ENCODE peak calls at places on chromosomes 13 and 19, in six cellular contexts. O is neural progenitor cell; A is GM23338; U is CD8-positive, alpha-beta T cell; I is lower lobe of right lung; Q is thoracic aorta. N is an unnamed sample. For H3K4me1, the result is how much of the 10 kb centered on the place peaks cover.

GRCh38 chr19:53868091-53868891 is 608 bp downstream of the MYADM start:
- DNase-seq in O (peak), A (peak), U (peak), I (peak), Q (no peak), N (peak)

GRCh38 chr19:7109678-7110289 is 40.3 kb downstream of the ZNF557 start:
- DNase-seq in O (peak), A (peak), U (no peak), I (no peak), Q (no peak), N (no peak)

GRCh38 chr13:105638446-105638845 is 897.0 kb downstream of the EFNB2 start:
- DNase-seq in O (no peak), A (no peak), U (no peak), I (no peak), Q (no peak), N (no peak)

GRCh38 chr19:34838248-34838647 is 65.2 kb upstream of the ZNF599 start:
- DNase-seq in O (peak), A (peak), U (no peak), I (no peak), Q (no peak), N (no peak)

GRCh38 chr19:38742296-38742695 is 2.0 kb downstream of the CAPN12 start:
- DNase-seq in O (no peak), A (no peak), U (no peak), I (peak), Q (no peak), N (no peak)

GRCh38 chr19:16467581-16467980 is 4.2 kb downstream of the EPS15L1 start:
- DNase-seq in O (no peak), A (no peak), U (no peak), I (no peak), Q (no peak), N (no peak)

GRCh38 chr13:97222934-97223710 is 989 bp downstream of the MBNL2 start:
- DNase-seq in O (peak), A (peak), U (no peak), I (no peak), Q (no peak), N (no peak)

GRCh38 chr13:75364131-75364713 is 117.7 kb downstream of the TBC1D4 start:
- DNase-seq in O (no peak), A (no peak), U (no peak), I (no peak), Q (no peak), N (no peak)

GRCh38 chr13:59094149-59094548 is 1069.6 kb downstream of the DIAPH3 start:
- DNase-seq in O (no peak), A (no peak), U (no peak), I (no peak), Q (no peak), N (no peak)

GRCh38 chr13:40352807-40353562 is 313.5 kb downstream of the FOXO1 start:
- DNase-seq in O (no peak), A (no peak), U (no peak), I (no peak), Q (no peak), N (no peak)

GRCh38 chr19:23060016-23060415 is 56.8 kb upstream of the ZNF730 start:
- DNase-seq in O (no peak), A (no peak), U (no peak), I (no peak), Q (no peak), N (no peak)

GRCh38 chr19:45087531-45087930 is 5.4 kb upstream of the PPP1R37 start:
- DNase-seq in O (no peak), A (no peak), U (peak), I (no peak), Q (no peak), N (no peak)

GRCh38 chr13:102596147-102597028 is at the start of gene TPP2:
- DNase-seq in O (peak), A (peak), U (peak), I (peak), Q (peak), N (peak)

GRCh38 chr19:47057328-47057727 is 8.9 kb upstream of the TMEM160 start:
- DNase-seq in O (no peak), A (no peak), U (no peak), I (no peak), Q (no peak), N (no peak)

GRCh38 chr19:5436948-5437306 is 18.3 kb upstream of the ZNRF4 start:
- DNase-seq in O (no peak), A (peak), U (no peak), I (no peak), Q (no peak), N (no peak)

GRCh38 chr13:27997904-27998522 is 9.5 kb upstream of the URAD start:
- DNase-seq in O (peak), A (peak), U (no peak), I (no peak), Q (no peak), N (peak)

GRCh38 chr19:55352040-55352439 is 2.5 kb downstream of the COX6B2 start:
- DNase-seq in O (no peak), A (no peak), U (peak), I (no peak), Q (no peak), N (no peak)

GRCh38 chr13:98447881-98448641 is 128.8 kb downstream of the STK24 start:
- DNase-seq in O (peak), A (peak), U (no peak), I (no peak), Q (no peak), N (peak)

GRCh38 chr19:56132316-56132822 is 8.7 kb upstream of the ZNF444 start:
- DNase-seq in O (peak), A (no peak), U (no peak), I (peak), Q (no peak), N (no peak)

GRCh38 chr19:30784850-30785459 is 412.8 kb downstream of the ZNF536 start:
- DNase-seq in O (peak), A (peak), U (peak), I (peak), Q (no peak), N (peak)

GRCh38 chr19:42091300-42092266 is 15.6 kb downstream of the ZNF574 start:
- DNase-seq in O (no peak), A (no peak), U (no peak), I (no peak), Q (no peak), N (no peak)

GRCh38 chr13:87444135-87444534 is 227.0 kb upstream of the SLITRK5 start:
- DNase-seq in O (no peak), A (no peak), U (no peak), I (no peak), Q (no peak), N (no peak)

GRCh38 chr19:39345956-39346355 is 3.7 kb downstream of the SAMD4B start:
- DNase-seq in O (no peak), A (no peak), U (no peak), I (no peak), Q (no peak), N (no peak)

GRCh38 chr19:19171821-19172532 is 1.9 kb upstream of the MEF2B start:
- DNase-seq in O (no peak), A (peak), U (no peak), I (no peak), Q (no peak), N (no peak)

GRCh38 chr13:79912403-79912802 is 428.5 kb downstream of the SPRY2 start:
- DNase-seq in O (no peak), A (no peak), U (no peak), I (no peak), Q (no peak), N (no peak)

GRCh38 chr13:37068962-37069361 is 9.5 kb upstream of the SUPT20H start:
- DNase-seq in O (no peak), A (no peak), U (no peak), I (no peak), Q (no peak), N (no peak)

GRCh38 chr13:83563499-83563898 is 318.8 kb downstream of the SLITRK1 start:
- DNase-seq in O (peak), A (peak), U (no peak), I (no peak), Q (no peak), N (no peak)

GRCh38 chr13:28718186-28718537 is 608 bp downstream of the SLC46A3 start:
- DNase-seq in O (no peak), A (no peak), U (no peak), I (no peak), Q (peak), N (no peak)

GRCh38 chr19:19064098-19064722 is 416 bp downstream of the SLC25A42 start:
- DNase-seq in O (no peak), A (no peak), U (no peak), I (no peak), Q (no peak), N (no peak)

GRCh38 chr13:76622336-76623045 is 263.7 kb downstream of the KCTD12 start:
- DNase-seq in O (peak), A (no peak), U (no peak), I (no peak), Q (no peak), N (no peak)

GRCh38 chr13:75583101-75583500 is 33.5 kb downstream of the UCHL3 start:
- DNase-seq in O (no peak), A (no peak), U (no peak), I (no peak), Q (no peak), N (no peak)

DNA sequence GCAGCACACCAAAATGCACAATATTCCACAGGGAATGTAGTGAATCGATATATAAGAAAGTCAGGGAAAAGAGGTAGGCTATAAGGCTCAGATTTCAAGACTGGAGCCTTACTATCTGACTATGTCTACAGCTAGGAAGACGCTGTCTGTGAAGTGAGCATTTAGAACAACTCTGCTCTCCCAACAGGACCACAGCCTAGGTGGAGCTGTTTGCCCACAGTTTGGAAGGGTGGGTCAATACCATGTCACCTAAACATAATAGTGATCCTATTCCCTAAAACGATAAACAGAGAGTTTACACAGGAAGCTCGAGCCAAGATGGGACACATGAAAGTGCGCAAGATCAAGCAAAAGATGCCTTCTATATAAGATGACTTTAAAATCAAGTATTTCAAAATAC is 2486.0 kb upstream of the PCDH20 start:
- DNase-seq in O (peak), A (peak), U (no peak), I (no peak), Q (no peak), N (no peak)
- TF ChIP-seq CTCF in O (peak), A (no peak), U (no peak), I (no peak), Q (no peak), N (no peak)

DNA sequence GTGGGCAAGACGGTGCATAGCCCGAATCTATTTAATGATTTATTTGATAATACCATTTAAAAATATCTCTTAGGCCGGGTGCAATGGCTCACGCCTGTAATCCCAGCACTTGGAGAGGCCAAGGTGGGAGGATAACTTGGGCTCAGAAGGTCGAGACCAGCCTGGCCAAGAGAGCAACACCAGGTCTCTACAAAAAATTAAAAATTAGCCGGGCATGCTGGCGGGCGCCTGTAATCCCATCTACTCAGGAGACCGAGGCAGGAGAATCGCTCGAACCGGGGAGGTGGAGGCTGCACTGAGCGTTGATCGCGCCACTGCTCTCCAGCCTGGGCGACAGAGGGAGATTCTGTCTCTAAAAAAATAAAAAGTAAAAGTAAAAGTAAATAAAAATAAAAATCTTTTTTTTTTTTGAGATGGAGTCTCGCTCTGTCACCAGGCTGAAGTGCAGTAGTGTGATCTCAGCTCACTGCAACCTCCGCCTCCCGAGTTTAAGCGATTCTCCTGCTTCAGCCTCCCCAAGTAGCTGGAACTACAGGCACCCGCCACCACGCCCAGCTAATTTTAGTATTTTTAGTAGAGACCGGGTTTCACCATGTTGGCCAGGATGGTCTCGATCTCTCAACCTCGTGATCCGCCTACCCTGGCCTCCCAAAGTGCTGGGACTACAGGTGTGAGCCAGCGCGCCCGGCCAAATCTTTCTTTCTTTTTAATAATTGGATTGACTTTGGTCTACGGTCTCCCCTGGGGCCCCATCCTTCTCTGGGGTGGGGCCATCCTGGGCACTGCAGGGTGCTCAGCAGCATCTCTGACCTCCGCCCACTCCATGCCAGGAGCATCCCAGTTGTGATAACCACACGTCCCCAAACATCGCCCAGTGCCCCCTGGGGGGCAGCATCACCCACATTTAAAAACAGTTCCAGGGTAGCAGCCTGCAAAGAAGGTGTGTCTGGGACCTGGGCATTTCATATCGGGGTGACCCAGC is 90.7 kb downstream of the GNG7 start:
- DNase-seq in O (no peak), A (no peak), U (no peak), I (peak), Q (no peak), N (no peak)
- H3K4me1 ChIP-seq in O (under half), A (under half), U (under half), I (under half), Q (under half), N (under half)

DNA sequence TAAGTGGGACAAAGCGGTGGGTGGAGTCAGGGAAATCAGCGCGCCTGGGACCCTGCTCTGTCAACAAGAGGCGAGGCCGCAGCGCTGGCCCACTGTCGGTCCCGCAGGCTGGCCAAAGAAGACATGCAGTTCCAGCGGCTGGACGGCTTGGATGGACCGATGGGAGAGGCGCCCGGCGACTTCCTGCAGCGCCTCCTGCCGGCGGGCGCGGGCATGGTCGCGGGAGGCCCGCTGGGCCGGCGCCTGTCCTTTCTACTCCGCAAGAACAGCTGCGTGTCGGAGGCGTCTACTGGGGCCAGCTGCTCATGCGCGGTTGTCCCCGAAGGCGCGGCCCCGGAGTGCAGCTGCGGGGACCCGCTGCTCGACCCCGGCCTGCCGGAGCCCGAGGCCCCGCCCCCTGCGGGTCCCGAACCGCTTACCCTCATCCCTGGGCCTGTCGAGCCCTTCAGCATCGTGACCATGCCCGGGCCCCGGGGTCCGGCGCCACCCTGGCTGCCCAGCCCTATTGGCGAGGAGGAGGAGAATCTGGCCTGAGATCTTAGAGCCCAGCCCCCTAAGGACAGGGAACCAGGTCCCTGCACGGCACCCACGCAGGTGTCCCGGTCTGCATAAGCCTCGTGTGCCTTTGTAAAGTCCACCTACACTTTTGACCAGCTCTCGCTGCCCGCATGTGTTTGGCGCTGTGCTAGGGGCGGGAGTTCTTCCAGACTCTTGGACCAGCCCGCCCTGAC is 6.1 kb downstream of the BEST2 start:
- DNase-seq in O (peak), A (peak), U (peak), I (peak), Q (no peak), N (peak)
- H3K27ac ChIP-seq in O (no peak), A (no peak), U (no peak), I (peak), Q (peak), N (no peak)

DNA sequence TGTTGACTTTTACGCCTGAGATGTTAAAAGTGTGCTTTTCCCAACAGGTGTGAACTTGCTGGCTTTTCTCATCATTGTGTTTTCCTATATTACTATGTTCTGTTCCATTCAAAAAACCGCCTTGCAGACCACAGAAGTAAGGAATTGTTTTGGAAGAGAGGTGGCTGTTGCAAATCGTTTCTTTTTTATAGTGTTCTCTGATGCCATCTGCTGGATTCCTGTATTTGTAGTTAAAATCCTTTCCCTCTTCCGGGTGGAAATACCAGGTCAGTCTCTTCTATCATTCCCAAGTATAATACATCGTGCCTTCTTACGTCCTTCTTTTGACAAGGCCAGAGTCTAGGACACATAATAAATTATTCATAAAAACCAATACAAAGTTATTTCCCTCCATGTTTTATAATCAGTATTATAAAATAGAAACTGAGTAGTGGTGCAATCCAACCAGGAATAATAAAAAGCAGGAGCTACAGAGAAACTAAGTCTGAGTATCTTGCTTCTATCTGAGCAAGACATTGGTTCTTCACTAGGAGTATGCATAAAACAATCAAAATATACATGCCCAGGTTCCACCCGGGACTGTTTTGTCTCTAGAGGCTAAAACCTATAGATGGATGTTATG is 57.9 kb downstream of the RXFP2 start:
- DNase-seq in O (peak), A (peak), U (no peak), I (no peak), Q (no peak), N (no peak)
- TF ChIP-seq CTCF in O (peak), A (peak), U (no peak), I (peak), Q (peak), N (peak)

DNA sequence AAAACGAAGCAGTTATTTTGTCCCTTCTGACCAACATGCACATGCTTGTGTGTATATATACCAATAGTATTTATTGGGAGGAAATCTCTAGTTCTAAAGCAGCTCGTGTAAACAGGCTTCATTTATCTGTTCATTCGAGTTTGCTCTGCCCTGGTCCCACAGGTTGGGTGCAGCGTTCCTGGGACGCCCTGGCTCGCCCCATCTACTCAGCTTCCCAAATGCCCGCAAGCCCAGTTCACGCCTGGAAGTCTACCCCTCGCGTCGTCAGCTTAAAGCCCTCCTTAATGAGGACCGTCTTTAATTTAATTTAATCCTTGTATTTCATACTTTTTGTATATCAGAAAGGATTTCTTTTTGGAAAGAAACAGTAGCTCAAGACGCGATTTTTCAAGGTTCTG is 604 bp downstream of the THSD1 start:
- DNase-seq in O (peak), A (peak), U (no peak), I (no peak), Q (no peak), N (no peak)
- H3K4me1 ChIP-seq in O (under half), A (under half), U (under half), I (under half), Q (under half), N (under half)

GRCh38 chr19:49803529-49803856 is 9.6 kb downstream of the FUZ start:
- DNase-seq in O (no peak), A (no peak), U (no peak), I (no peak), Q (no peak), N (no peak)
- H3K27ac ChIP-seq in O (no peak), A (peak), U (no peak), I (no peak), Q (no peak), N (no peak)

DNA sequence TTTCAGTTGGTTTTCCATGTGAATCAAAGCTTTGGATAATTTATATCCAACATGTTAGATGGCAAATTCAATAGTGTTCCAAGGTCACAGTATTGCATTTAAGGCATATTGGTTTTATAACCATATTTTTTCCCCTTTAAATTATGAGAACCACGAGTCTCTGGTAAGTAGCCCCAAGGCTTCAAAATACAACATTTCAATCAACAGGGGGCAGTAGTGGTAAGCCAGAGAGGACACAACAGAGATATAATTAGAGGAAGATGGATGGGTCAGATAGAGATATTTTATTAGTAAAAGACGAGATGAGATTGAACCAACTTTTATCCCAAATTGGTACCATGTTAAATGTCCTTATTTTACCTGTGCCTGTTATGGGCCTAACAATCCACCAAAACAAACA is 53.1 kb downstream of the KL start:
- DNase-seq in O (no peak), A (peak), U (no peak), I (no peak), Q (no peak), N (no peak)
- TF ChIP-seq CTCF in O (peak), A (peak), U (no peak), I (peak), Q (no peak), N (peak)

N was measured in upper lobe of right lung.